ENCODE peak calls at places on chromosomes 6 and 20, in ten cellular contexts. R is tibial nerve, H is stomach, A is H1, L is ovary, Z is HepG2, G is sigmoid colon, V is GM12878, X is upper lobe of left lung, N is esophagus muscularis mucosa. W is an unnamed sample. For H3K27me3, the result is how much of the 10 kb centered on the place peaks cover.

GRCh38 chr20:21496452-21496851 is 17.4 kb downstream of the NKX2-2 start:
- DNase-seq in R (no peak), H (no peak), A (no peak), L (no peak), Z (no peak), G (no peak), V (no peak), X (no peak), N (no peak), W (no peak)

GRCh38 chr20:17611290-17611539 is 41.3 kb downstream of the DSTN start:
- DNase-seq in R (no peak), H (no peak), A (no peak), L (no peak), Z (no peak), G (no peak), V (no peak), X (no peak), N (no peak), W (peak)

GRCh38 chr6:73216859-73217258 is 8.4 kb downstream of the KHDC1L start:
- DNase-seq in R (no peak), H (no peak), A (no peak), L (no peak), Z (no peak), G (no peak), V (no peak), X (no peak), N (no peak), W (no peak)

GRCh38 chr20:57374931-57375651 is 16.1 kb upstream of the RBM38 start:
- DNase-seq in R (no peak), H (no peak), A (no peak), L (no peak), Z (no peak), G (peak), V (no peak), X (peak), N (no peak), W (no peak)

GRCh38 chr20:18986895-18987580 is 173.5 kb downstream of the SCP2D1 start:
- DNase-seq in R (peak), H (no peak), A (no peak), L (peak), Z (no peak), G (peak), V (no peak), X (no peak), N (no peak), W (no peak)

GRCh38 chr6:108176281-108177089 is 10.7 kb downstream of the NR2E1 start:
- DNase-seq in R (no peak), H (no peak), A (peak), L (no peak), Z (no peak), G (no peak), V (no peak), X (no peak), N (no peak), W (no peak)

GRCh38 chr6:593139-593906 is 63.6 kb downstream of the HUS1B start:
- DNase-seq in R (peak), H (peak), A (no peak), L (peak), Z (peak), G (no peak), V (peak), X (peak), N (no peak), W (no peak)

GRCh38 chr6:137823826-137824501 is 43.1 kb upstream of the TNFAIP3 start:
- DNase-seq in R (peak), H (peak), A (no peak), L (peak), Z (no peak), G (peak), V (no peak), X (peak), N (no peak), W (peak)

GRCh38 chr6:117272032-117272866 is 6.9 kb downstream of the VGLL2 start:
- DNase-seq in R (no peak), H (no peak), A (no peak), L (no peak), Z (no peak), G (no peak), V (no peak), X (no peak), N (no peak), W (no peak)

GRCh38 chr20:21609221-21609620 is 95.4 kb upstream of the NKX2-2 start:
- DNase-seq in R (no peak), H (no peak), A (no peak), L (no peak), Z (peak), G (no peak), V (no peak), X (no peak), N (no peak), W (no peak)

GRCh38 chr6:27812078-27812804 is 100.0 kb downstream of the OR2B2 start:
- DNase-seq in R (no peak), H (no peak), A (no peak), L (no peak), Z (peak), G (no peak), V (no peak), X (no peak), N (no peak), W (no peak)

GRCh38 chr20:50534567-50534966 is 24.4 kb downstream of the PTPN1 start:
- DNase-seq in R (no peak), H (no peak), A (no peak), L (peak), Z (no peak), G (no peak), V (no peak), X (peak), N (no peak), W (no peak)

GRCh38 chr20:49937023-49937929 is 1.1 kb downstream of the RNF114 start:
- DNase-seq in R (no peak), H (no peak), A (no peak), L (no peak), Z (no peak), G (peak), V (no peak), X (no peak), N (no peak), W (no peak)

GRCh38 chr6:68473433-68474210 is 161.5 kb upstream of the ADGRB3 start:
- DNase-seq in R (no peak), H (no peak), A (no peak), L (no peak), Z (no peak), G (no peak), V (no peak), X (no peak), N (no peak), W (no peak)

GRCh38 chr20:4637081-4637797 is 84.5 kb upstream of the PRND start:
- DNase-seq in R (no peak), H (no peak), A (no peak), L (no peak), Z (no peak), G (no peak), V (no peak), X (no peak), N (no peak), W (no peak)

GRCh38 chr6:142013875-142014495 is 118.7 kb upstream of the GJE1 start:
- DNase-seq in R (no peak), H (no peak), A (no peak), L (no peak), Z (no peak), G (no peak), V (no peak), X (no peak), N (no peak), W (no peak)

GRCh38 chr20:40565681-40566040 is 123.4 kb downstream of the MAFB start:
- DNase-seq in R (no peak), H (no peak), A (no peak), L (no peak), Z (no peak), G (no peak), V (no peak), X (no peak), N (no peak), W (no peak)

GRCh38 chr6:160355001-160355400 is 6.8 kb downstream of the SLC22A3 start:
- DNase-seq in R (no peak), H (no peak), A (no peak), L (no peak), Z (no peak), G (no peak), V (no peak), X (peak), N (no peak), W (no peak)

GRCh38 chr6:133393891-133394290 is 152.7 kb downstream of the EYA4 start:
- DNase-seq in R (no peak), H (no peak), A (no peak), L (no peak), Z (no peak), G (no peak), V (no peak), X (no peak), N (no peak), W (no peak)

GRCh38 chr6:28371706-28372451 is 22.1 kb downstream of the ZKSCAN3 start:
- DNase-seq in R (no peak), H (no peak), A (no peak), L (no peak), Z (no peak), G (no peak), V (peak), X (no peak), N (no peak), W (no peak)

GRCh38 chr6:84284428-84285033 is 57.1 kb upstream of the CEP162 start:
- DNase-seq in R (no peak), H (no peak), A (no peak), L (no peak), Z (peak), G (no peak), V (no peak), X (no peak), N (no peak), W (no peak)

GRCh38 chr20:5073154-5074049 is 46.4 kb downstream of the PCNA start:
- DNase-seq in R (peak), H (peak), A (peak), L (peak), Z (peak), G (peak), V (no peak), X (peak), N (no peak), W (peak)

GRCh38 chr6:117351521-117351920 is 74.2 kb downstream of the ROS1 start:
- DNase-seq in R (no peak), H (no peak), A (no peak), L (no peak), Z (no peak), G (no peak), V (no peak), X (no peak), N (no peak), W (no peak)

GRCh38 chr20:14921546-14921945 is 584.1 kb upstream of the FLRT3 start:
- DNase-seq in R (no peak), H (no peak), A (no peak), L (no peak), Z (no peak), G (no peak), V (no peak), X (no peak), N (no peak), W (no peak)

GRCh38 chr6:134195985-134196384 is 121.9 kb downstream of the SGK1 start:
- DNase-seq in R (no peak), H (no peak), A (no peak), L (no peak), Z (no peak), G (no peak), V (no peak), X (no peak), N (peak), W (no peak)

GRCh38 chr6:89297695-89298351 is 17.3 kb downstream of the GABRR2 start:
- DNase-seq in R (peak), H (peak), A (no peak), L (peak), Z (peak), G (no peak), V (peak), X (no peak), N (peak), W (no peak)

GRCh38 chr20:39986231-39986904 is 702.7 kb downstream of the MAFB start:
- DNase-seq in R (peak), H (no peak), A (peak), L (peak), Z (no peak), G (peak), V (no peak), X (peak), N (no peak), W (peak)

GRCh38 chr20:47713163-47713562 is 72.1 kb downstream of the SULF2 start:
- DNase-seq in R (no peak), H (no peak), A (no peak), L (no peak), Z (peak), G (no peak), V (no peak), X (no peak), N (no peak), W (no peak)

GRCh38 chr20:35353646-35354045 is 58.1 kb downstream of the UQCC1 start:
- DNase-seq in R (no peak), H (no peak), A (no peak), L (no peak), Z (no peak), G (no peak), V (no peak), X (no peak), N (no peak), W (no peak)

GRCh38 chr6:161273752-161274487 is at the start of gene AGPAT4:
- DNase-seq in R (peak), H (peak), A (peak), L (peak), Z (peak), G (peak), V (peak), X (peak), N (peak), W (peak)

GRCh38 chr20:10987651-10988383 is 314.0 kb upstream of the JAG1 start:
- DNase-seq in R (no peak), H (no peak), A (no peak), L (no peak), Z (no peak), G (no peak), V (no peak), X (no peak), N (peak), W (no peak)

GRCh38 chr20:23257848-23258746 is 92.5 kb upstream of the NXT1 start:
- DNase-seq in R (no peak), H (no peak), A (peak), L (no peak), Z (no peak), G (no peak), V (no peak), X (no peak), N (peak), W (peak)

GRCh38 chr6:28985396-28986164 is 19.5 kb downstream of the ZNF311 start:
- DNase-seq in R (peak), H (peak), A (peak), L (peak), Z (peak), G (peak), V (no peak), X (peak), N (peak), W (peak)

GRCh38 chr20:709864-710761 is 34.5 kb upstream of the SCRT2 start:
- DNase-seq in R (no peak), H (peak), A (no peak), L (no peak), Z (no peak), G (peak), V (no peak), X (no peak), N (no peak), W (no peak)
- H3K27me3 ChIP-seq in R (under half), H (under half), A (under half), L (under half), Z (under half), G (under half), V (under half), X (under half), N (half or more), W (half or more)

DNA sequence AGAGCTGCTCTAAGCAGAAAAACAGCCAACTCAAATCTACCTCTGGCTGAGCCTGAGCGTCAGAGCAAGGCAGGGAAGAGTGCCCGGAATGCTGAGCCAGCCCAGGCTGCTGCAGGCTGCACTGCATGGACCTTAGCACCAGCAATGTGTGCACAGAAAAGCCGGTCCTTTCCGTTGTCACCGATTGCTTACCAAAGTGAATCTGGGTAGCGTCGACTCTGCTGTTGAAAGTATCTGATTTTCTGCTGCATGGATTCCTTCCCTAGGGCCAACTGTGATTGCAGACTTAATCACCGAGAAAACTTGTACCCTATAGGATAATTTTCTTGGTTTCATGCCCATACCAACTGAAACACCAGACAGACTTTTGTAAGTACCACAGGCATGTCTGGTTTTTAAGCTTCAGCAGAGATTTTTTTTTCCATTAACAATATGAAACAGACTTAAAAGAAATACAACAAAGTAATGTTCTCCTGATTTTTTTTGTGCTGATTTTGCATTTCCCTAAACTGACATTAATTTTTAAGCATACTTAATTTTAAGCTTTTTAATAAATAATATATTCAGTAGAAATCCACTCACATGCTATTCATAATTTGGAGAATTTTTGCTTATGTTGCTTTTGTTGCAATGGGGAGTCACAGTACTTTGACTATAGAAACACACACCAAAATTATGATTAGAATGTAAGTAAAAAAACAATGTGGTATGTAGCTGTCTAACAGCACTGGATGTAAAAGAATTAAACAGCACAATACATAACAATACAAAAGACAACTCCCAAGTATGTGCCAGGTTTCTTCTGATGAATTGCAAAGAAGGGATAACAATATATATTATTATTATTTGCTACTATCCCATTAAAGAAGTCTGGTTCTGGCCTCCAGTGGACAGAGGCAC is 218.0 kb downstream of the THBS2 start:
- DNase-seq in R (no peak), H (no peak), A (no peak), L (no peak), Z (no peak), G (no peak), V (no peak), X (no peak), N (no peak), W (no peak)
- TF ChIP-seq EP300 in R (no peak), H (no peak), A (no peak), L (no peak), Z (no peak), G (no peak), V (no peak), X (no peak), N (no peak), W (no peak)

DNA sequence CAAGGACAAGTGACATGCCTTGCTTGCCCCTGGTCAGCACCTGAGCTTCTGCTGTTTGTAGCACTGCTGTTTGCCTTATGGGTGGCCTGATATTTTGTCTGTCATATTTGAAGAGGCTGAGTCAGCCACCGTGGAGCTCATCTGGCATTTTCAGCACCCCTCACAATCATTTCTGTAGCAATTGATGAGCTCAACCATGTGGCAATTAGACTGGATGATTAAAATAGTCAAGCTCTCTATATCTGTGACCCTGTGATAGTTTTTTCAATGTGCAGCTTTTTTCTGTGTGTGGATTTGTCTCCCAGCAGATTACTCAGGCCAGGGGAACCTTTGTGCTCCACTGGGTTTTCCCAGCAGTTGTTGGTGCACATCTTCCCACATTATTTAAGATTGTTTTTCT is 31.8 kb upstream of the GLP1R start:
- DNase-seq in R (no peak), H (no peak), A (no peak), L (no peak), Z (no peak), G (no peak), V (no peak), X (no peak), N (no peak), W (no peak)
- H3K27me3 ChIP-seq in R (under half), H (under half), A (under half), L (under half), Z (under half), G (under half), V (under half), X (under half), N (under half), W (under half)

GRCh38 chr6:154578004-154578559 is 67.6 kb upstream of the CNKSR3 start:
- DNase-seq in R (no peak), H (no peak), A (no peak), L (no peak), Z (no peak), G (no peak), V (no peak), X (no peak), N (peak), W (no peak)

GRCh38 chr6:154570505-154570904 is 60.0 kb upstream of the CNKSR3 start:
- DNase-seq in R (no peak), H (no peak), A (no peak), L (no peak), Z (no peak), G (no peak), V (no peak), X (no peak), N (peak), W (no peak)

GRCh38 chr6:154567695-154568220 is 57.3 kb upstream of the CNKSR3 start:
- DNase-seq in R (no peak), H (no peak), A (no peak), L (no peak), Z (no peak), G (no peak), V (no peak), X (no peak), N (no peak), W (no peak)

GRCh38 chr6:154569136-154569862 is 58.8 kb upstream of the CNKSR3 start:
- DNase-seq in R (no peak), H (no peak), A (no peak), L (no peak), Z (no peak), G (no peak), V (no peak), X (no peak), N (no peak), W (no peak)

GRCh38 chr6:154572592-154572991 is 62.1 kb upstream of the CNKSR3 start:
- DNase-seq in R (no peak), H (no peak), A (no peak), L (no peak), Z (no peak), G (peak), V (no peak), X (no peak), N (peak), W (peak)
- TF ChIP-seq EP300 in R (no peak), H (no peak), A (no peak), L (no peak), Z (no peak), G (no peak), V (no peak), X (no peak), N (no peak), W (no peak)

GRCh38 chr20:48861444-48861843 is 33.6 kb upstream of the PREX1 start:
- DNase-seq in R (no peak), H (no peak), A (no peak), L (no peak), Z (no peak), G (no peak), V (no peak), X (no peak), N (no peak), W (no peak)

GRCh38 chr20:48864254-48864653 is 36.5 kb upstream of the PREX1 start:
- DNase-seq in R (no peak), H (no peak), A (no peak), L (no peak), Z (no peak), G (no peak), V (no peak), X (no peak), N (no peak), W (no peak)

GRCh38 chr20:48866936-48867335 is 39.1 kb upstream of the PREX1 start:
- DNase-seq in R (no peak), H (no peak), A (no peak), L (no peak), Z (no peak), G (no peak), V (no peak), X (no peak), N (no peak), W (no peak)

GRCh38 chr20:48862279-48862678 is 34.5 kb upstream of the PREX1 start:
- DNase-seq in R (no peak), H (no peak), A (no peak), L (no peak), Z (no peak), G (no peak), V (no peak), X (no peak), N (no peak), W (no peak)

DNA sequence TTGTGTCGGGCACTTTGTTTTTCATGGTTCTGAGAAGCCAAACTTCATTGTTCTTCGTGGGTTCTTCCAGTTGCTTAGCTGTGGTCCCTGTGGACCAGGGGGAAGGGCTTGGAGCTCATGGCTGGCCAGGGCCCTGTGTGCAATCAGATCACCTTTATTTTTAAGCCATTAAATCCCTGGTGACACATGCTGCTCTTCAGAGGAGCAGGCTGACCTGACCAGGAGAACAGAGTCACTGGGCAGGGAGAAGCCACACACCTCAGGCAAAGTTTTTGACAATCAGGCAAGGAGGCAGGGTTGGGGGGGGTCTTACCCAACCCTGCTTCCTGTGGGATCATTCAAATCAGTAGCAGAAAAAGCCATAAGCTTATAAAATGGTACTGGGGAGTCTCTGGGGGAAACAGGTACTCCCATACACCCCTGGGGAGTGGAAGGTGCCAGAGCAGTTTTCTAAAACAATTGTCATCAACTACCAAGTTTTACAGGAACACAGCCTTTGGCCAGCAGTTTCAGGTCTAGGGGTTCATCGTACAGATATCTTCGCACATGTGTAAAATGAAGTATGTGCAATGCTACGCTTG is 37.0 kb upstream of the PREX1 start:
- DNase-seq in R (no peak), H (no peak), A (no peak), L (no peak), Z (no peak), G (no peak), V (no peak), X (no peak), N (no peak), W (no peak)
- H3K27me3 ChIP-seq in R (under half), H (under half), A (under half), L (under half), Z (under half), G (under half), V (under half), X (under half), N (under half), W (under half)

GRCh38 chr20:24799971-24800580 is 149.0 kb upstream of the CST7 start:
- DNase-seq in R (no peak), H (no peak), A (no peak), L (no peak), Z (no peak), G (no peak), V (no peak), X (no peak), N (no peak), W (no peak)
- TF ChIP-seq EP300 in R (no peak), H (no peak), A (no peak), L (no peak), Z (no peak), G (no peak), V (no peak), X (no peak), N (no peak), W (no peak)

W was measured in suprapubic skin.